ENCODE peak calls at places on chromosomes 7 and 10, in six cellular contexts. B is neuronal stem cell, D is IMR-90, A is H9, F is H1, T is mesenchymal stem cell. P is an unnamed sample.

GRCh38 chr7:300048-300447 is 10.1 kb downstream of the FOXL3 start:
- DNase-seq in B (no peak), D (no peak), A (no peak), F (no peak), T (no peak), P (no peak)

GRCh38 chr7:21504021-21504420 is 38.8 kb upstream of the DNAH11 start:
- DNase-seq in B (no peak), D (no peak), A (no peak), F (no peak), T (no peak), P (peak)

GRCh38 chr7:31253486-31253885 is 87.0 kb downstream of the NEUROD6 start:
- DNase-seq in B (no peak), D (no peak), A (no peak), F (no peak), T (no peak), P (no peak)

GRCh38 chr7:96212474-96212873 is 109.4 kb downstream of the SLC25A13 start:
- DNase-seq in B (no peak), D (no peak), A (no peak), F (no peak), T (no peak), P (no peak)

GRCh38 chr7:4010206-4010605 is 671.9 kb upstream of the FOXK1 start:
- DNase-seq in B (no peak), D (no peak), A (no peak), F (no peak), T (no peak), P (no peak)

GRCh38 chr10:62655337-62655994 is 149.1 kb upstream of the ADO start:
- DNase-seq in B (no peak), D (no peak), A (no peak), F (no peak), T (no peak), P (no peak)

GRCh38 chr7:154856737-154857136 is 146.2 kb downstream of the PAXIP1 start:
- DNase-seq in B (no peak), D (no peak), A (no peak), F (no peak), T (no peak), P (no peak)

GRCh38 chr7:22647451-22648257 is 79.3 kb upstream of the IL6 start:
- DNase-seq in B (no peak), D (peak), A (no peak), F (no peak), T (peak), P (peak)

GRCh38 chr7:7276151-7276550 is 93.8 kb downstream of the C1GALT1 start:
- DNase-seq in B (no peak), D (no peak), A (no peak), F (no peak), T (no peak), P (no peak)

GRCh38 chr10:126504051-126504760 is 115.9 kb upstream of the ADAM12 start:
- DNase-seq in B (peak), D (peak), A (peak), F (no peak), T (peak), P (peak)

GRCh38 chr10:108877130-108877529 is 1046.2 kb downstream of the XPNPEP1 start:
- DNase-seq in B (peak), D (peak), A (no peak), F (no peak), T (peak), P (no peak)

GRCh38 chr7:17044396-17044795 is 162.6 kb upstream of the AGR3 start:
- DNase-seq in B (no peak), D (no peak), A (no peak), F (no peak), T (no peak), P (no peak)

GRCh38 chr10:110502851-110503301 is 5.2 kb downstream of the DUSP5 start:
- DNase-seq in B (no peak), D (peak), A (no peak), F (no peak), T (peak), P (peak)

GRCh38 chr7:111872411-111872810 is 310.1 kb upstream of the IMMP2L start:
- DNase-seq in B (no peak), D (no peak), A (no peak), F (no peak), T (no peak), P (no peak)

GRCh38 chr10:24762161-24762924 is 38.7 kb upstream of the ARHGAP21 start:
- DNase-seq in B (no peak), D (no peak), A (no peak), F (no peak), T (peak), P (no peak)

GRCh38 chr10:131928248-131929095 is 27.7 kb downstream of the PPP2R2D start:
- DNase-seq in B (no peak), D (peak), A (no peak), F (no peak), T (peak), P (peak)

GRCh38 chr10:34467902-34468301 is 347.2 kb downstream of the PARD3 start:
- DNase-seq in B (no peak), D (no peak), A (no peak), F (no peak), T (no peak), P (no peak)

GRCh38 chr10:71830726-71831125 is 20.3 kb downstream of the PSAP start:
- DNase-seq in B (no peak), D (no peak), A (no peak), F (no peak), T (no peak), P (peak)

GRCh38 chr7:24340727-24341126 is 56.7 kb downstream of the NPY start:
- DNase-seq in B (no peak), D (no peak), A (no peak), F (no peak), T (no peak), P (no peak)

GRCh38 chr7:132001166-132001565 is 444.7 kb upstream of the PODXL start:
- DNase-seq in B (no peak), D (no peak), A (no peak), F (no peak), T (no peak), P (no peak)

GRCh38 chr10:110619514-110619913 is 24.6 kb upstream of the RBM20 start:
- DNase-seq in B (no peak), D (no peak), A (no peak), F (no peak), T (no peak), P (no peak)

GRCh38 chr7:142250705-142251104 is 7.2 kb downstream of the PRSS58 start:
- DNase-seq in B (no peak), D (no peak), A (no peak), F (no peak), T (no peak), P (no peak)

GRCh38 chr10:107442035-107442505 is 277.6 kb upstream of the SORCS1 start:
- DNase-seq in B (no peak), D (peak), A (no peak), F (no peak), T (peak), P (no peak)

GRCh38 chr7:98949336-98950044 is 71.2 kb downstream of the TRRAP start:
- DNase-seq in B (no peak), D (no peak), A (no peak), F (no peak), T (no peak), P (no peak)

GRCh38 chr7:14825909-14826308 is 76.6 kb downstream of the DGKB start:
- DNase-seq in B (no peak), D (no peak), A (no peak), F (no peak), T (no peak), P (no peak)

GRCh38 chr7:150723467-150723866 is 7.1 kb downstream of the GIMAP1 start:
- DNase-seq in B (no peak), D (no peak), A (no peak), F (no peak), T (no peak), P (no peak)

GRCh38 chr10:103545771-103546281 is 52.3 kb downstream of the NEURL1 start:
- DNase-seq in B (no peak), D (no peak), A (peak), F (no peak), T (no peak), P (no peak)

GRCh38 chr10:103546401-103546800 is 52.9 kb downstream of the NEURL1 start:
- DNase-seq in B (no peak), D (no peak), A (peak), F (no peak), T (no peak), P (no peak)

GRCh38 chr10:103543617-103544525 is 50.4 kb downstream of the NEURL1 start:
- DNase-seq in B (no peak), D (no peak), A (peak), F (no peak), T (no peak), P (no peak)

GRCh38 chr10:103544657-103545310 is 51.3 kb downstream of the NEURL1 start:
- DNase-seq in B (no peak), D (no peak), A (peak), F (no peak), T (no peak), P (no peak)

DNA sequence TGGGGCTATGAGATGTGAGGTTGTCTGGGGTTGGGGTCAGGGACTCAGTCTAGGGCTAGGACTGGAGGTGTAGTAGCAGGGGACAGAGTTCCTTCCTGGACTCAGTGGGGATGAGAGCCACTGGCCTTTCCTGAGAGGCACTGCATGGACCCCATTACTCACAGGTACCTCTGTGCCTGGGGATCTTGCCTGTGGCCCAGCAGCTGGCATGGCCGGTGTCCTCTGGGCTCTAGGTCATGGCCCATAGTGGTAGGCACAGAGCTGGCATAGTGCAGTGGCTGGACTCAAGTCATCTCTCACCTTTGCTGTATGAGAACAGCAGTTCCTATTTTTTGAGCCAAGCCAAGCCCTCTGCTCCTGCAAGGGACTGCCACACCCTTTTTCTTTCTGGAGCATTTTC is 51.9 kb downstream of the NEURL1 start:
- DNase-seq in B (no peak), D (no peak), A (peak), F (no peak), T (no peak), P (no peak)
- H3K14ac ChIP-seq in B (no peak), D (no peak), A (no peak), F (no peak), T (no peak), P (peak)

GRCh38 chr10:75568721-75569120 is 137.3 kb downstream of the LRMDA start:
- DNase-seq in B (no peak), D (no peak), A (no peak), F (no peak), T (no peak), P (no peak)
- H2AFZ ChIP-seq in B (no peak), D (no peak), A (no peak), F (no peak), T (no peak), P (no peak)

GRCh38 chr7:101823596-101823995 is 6.2 kb downstream of the CUX1 start:
- DNase-seq in B (no peak), D (no peak), A (no peak), F (no peak), T (no peak), P (peak)
- H3K14ac ChIP-seq in B (no peak), D (peak), A (no peak), F (no peak), T (no peak), P (no peak)

GRCh38 chr7:66308411-66308810 is 103.3 kb downstream of the TPST1 start:
- DNase-seq in B (no peak), D (no peak), A (no peak), F (no peak), T (peak), P (no peak)

GRCh38 chr7:66306243-66306642 is 101.1 kb downstream of the TPST1 start:
- DNase-seq in B (no peak), D (peak), A (no peak), F (no peak), T (no peak), P (no peak)

GRCh38 chr7:66310620-66311019 is 105.5 kb downstream of the TPST1 start:
- DNase-seq in B (no peak), D (no peak), A (no peak), F (no peak), T (no peak), P (no peak)

GRCh38 chr7:66304536-66304935 is 99.4 kb downstream of the TPST1 start:
- DNase-seq in B (no peak), D (peak), A (no peak), F (no peak), T (no peak), P (no peak)

DNA sequence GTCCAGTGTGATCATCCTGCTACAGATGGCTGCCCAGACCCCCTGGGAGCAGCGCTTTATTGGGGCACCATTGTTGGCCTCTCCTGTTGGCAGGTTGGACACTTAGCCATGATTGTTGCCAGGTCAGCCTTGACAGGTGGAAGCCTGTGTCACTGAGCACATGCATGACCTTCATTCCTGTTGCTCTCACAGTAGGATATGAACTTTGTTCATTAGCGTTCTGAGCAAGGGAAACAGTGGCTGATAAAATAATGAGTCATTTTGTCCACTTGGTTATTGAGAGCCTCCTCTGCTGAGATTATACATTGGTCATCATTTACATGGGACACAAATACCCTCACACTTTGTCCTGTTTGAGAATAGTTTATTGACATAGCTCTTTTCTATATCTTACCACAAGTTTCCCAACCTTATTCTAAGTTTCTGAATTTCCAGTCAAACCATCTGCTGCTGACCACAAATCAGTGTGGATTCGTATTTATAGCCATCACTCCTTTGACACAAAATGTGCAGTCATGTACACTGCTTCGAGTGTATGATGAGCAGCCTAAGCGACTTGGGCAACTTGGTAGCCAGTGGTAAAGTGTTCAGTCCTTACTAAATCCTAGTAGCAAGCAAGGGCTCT is 102.6 kb downstream of the TPST1 start:
- DNase-seq in B (no peak), D (peak), A (no peak), F (no peak), T (peak), P (peak)
- H2AFZ ChIP-seq in B (no peak), D (peak), A (no peak), F (no peak), T (no peak), P (no peak)

GRCh38 chr7:2621061-2621828 is 10.5 kb upstream of the TTYH3 start:
- DNase-seq in B (no peak), D (peak), A (peak), F (no peak), T (peak), P (no peak)
- H3K14ac ChIP-seq in B (no peak), D (peak), A (peak), F (no peak), T (no peak), P (peak)

GRCh38 chr7:145957160-145957890 is 159.3 kb upstream of the CNTNAP2 start:
- DNase-seq in B (no peak), D (no peak), A (no peak), F (no peak), T (peak), P (no peak)

DNA sequence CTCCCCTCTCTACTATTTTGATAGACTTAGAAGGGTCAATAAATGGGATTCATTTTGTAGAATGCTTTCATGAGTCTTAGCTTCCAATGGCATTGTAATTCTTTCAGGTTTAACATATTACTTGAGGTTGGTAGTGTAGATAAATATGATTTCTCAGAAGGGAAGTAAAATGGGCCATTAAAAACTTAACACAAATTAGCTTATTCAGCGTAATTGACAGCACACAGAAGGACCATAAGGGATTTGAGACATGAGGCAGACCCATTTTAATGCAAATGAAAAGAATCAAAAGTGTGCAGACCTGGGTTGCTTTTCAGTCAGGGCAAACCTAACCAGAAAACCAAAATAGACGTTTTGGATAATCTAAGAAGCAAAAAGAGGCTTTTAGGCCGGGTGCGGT is 156.6 kb upstream of the CNTNAP2 start:
- DNase-seq in B (no peak), D (no peak), A (no peak), F (no peak), T (no peak), P (no peak)
- H2AFZ ChIP-seq in B (no peak), D (no peak), A (no peak), F (no peak), T (no peak), P (no peak)

GRCh38 chr10:78752251-78752650 is 316.5 kb upstream of the ZMIZ1 start:
- DNase-seq in B (no peak), D (no peak), A (no peak), F (no peak), T (no peak), P (no peak)

GRCh38 chr10:78749898-78750297 is 318.9 kb upstream of the ZMIZ1 start:
- DNase-seq in B (no peak), D (no peak), A (no peak), F (no peak), T (no peak), P (no peak)

GRCh38 chr10:78749200-78749599 is 319.6 kb upstream of the ZMIZ1 start:
- DNase-seq in B (no peak), D (no peak), A (no peak), F (no peak), T (no peak), P (no peak)

GRCh38 chr10:78751716-78752115 is 317.1 kb upstream of the ZMIZ1 start:
- DNase-seq in B (no peak), D (no peak), A (no peak), F (no peak), T (no peak), P (no peak)

DNA sequence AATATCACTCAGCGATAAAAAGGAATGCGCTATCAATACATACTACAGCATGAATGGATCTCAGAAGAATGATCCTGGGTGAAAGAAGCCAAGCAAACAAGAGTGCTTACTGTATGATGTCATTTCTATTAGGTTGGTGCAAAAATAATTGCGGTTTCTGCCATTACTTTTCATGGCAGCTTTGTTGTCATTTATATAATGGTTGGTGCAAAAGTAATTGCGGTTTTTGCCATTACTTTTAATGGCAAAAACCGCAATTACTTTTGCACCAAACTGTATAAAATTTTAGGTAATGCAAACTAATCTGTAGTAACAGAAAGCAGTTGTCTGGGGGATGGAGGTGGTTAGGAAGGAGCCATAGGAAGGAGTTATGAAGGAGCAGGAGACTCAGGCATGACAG is 318.3 kb upstream of the ZMIZ1 start:
- DNase-seq in B (no peak), D (no peak), A (no peak), F (no peak), T (no peak), P (no peak)
- H3K14ac ChIP-seq in B (no peak), D (no peak), A (no peak), F (no peak), T (no peak), P (no peak)